ENCODE peak calls at places on chromosome 10, in ten cellular contexts. One of them, this sample, is unnamed.

GRCh38 chr10:30775779-30776591 is 146.4 kb upstream of the LYZL2 start:
- DNase-seq in GM10248: no peak
- DNase-seq in HCT116: no peak
- DNase-seq in H9: no peak
- DNase-seq in fibroblast of mammary gland: peak; percentile 89
- DNase-seq in WTC11: no peak
- DNase-seq in HepG2: no peak
- DNase-seq in left lung: no peak
- DNase-seq in neural progenitor cell: no peak
- DNase-seq in epithelial cell of esophagus: no peak
- DNase-seq in this sample: no peak

GRCh38 chr10:68155615-68156205 is 46.4 kb downstream of the MYPN start:
- DNase-seq in GM10248: no peak
- DNase-seq in fibroblast of mammary gland: peak; percentile 62
- DNase-seq in HepG2: no peak
- DNase-seq in left lung: no peak
- DNase-seq in neural progenitor cell: no peak
- DNase-seq in epithelial cell of esophagus: no peak
- DNase-seq in H9: no peak
- DNase-seq in WTC11: no peak
- DNase-seq in HCT116: no peak
- DNase-seq in this sample: no peak

GRCh38 chr10:117666131-117666530 is 123.6 kb downstream of the EMX2 start:
- DNase-seq in neural progenitor cell: no peak
- DNase-seq in HepG2: no peak
- DNase-seq in fibroblast of mammary gland: peak; percentile 59
- DNase-seq in HCT116: no peak
- DNase-seq in GM10248: no peak
- DNase-seq in left lung: no peak
- DNase-seq in WTC11: no peak
- DNase-seq in epithelial cell of esophagus: no peak
- DNase-seq in H9: no peak
- DNase-seq in this sample: no peak

GRCh38 chr10:86666538-86666937 is 1.8 kb upstream of the LDB3 start:
- DNase-seq in WTC11: no peak
- DNase-seq in neural progenitor cell: no peak
- DNase-seq in H9: no peak
- DNase-seq in fibroblast of mammary gland: no peak
- DNase-seq in HepG2: no peak
- DNase-seq in HCT116: no peak
- DNase-seq in GM10248: no peak
- DNase-seq in epithelial cell of esophagus: no peak
- DNase-seq in left lung: peak; percentile 34
- DNase-seq in this sample: no peak

GRCh38 chr10:84196083-84196482 is 1.7 kb downstream of the CDHR1 start:
- DNase-seq in H9: no peak
- DNase-seq in WTC11: no peak
- DNase-seq in epithelial cell of esophagus: no peak
- DNase-seq in neural progenitor cell: no peak
- DNase-seq in HepG2: peak; percentile 3
- DNase-seq in fibroblast of mammary gland: no peak
- DNase-seq in left lung: no peak
- DNase-seq in HCT116: no peak
- DNase-seq in GM10248: no peak
- DNase-seq in this sample: no peak

GRCh38 chr10:124224331-124225028 is 131.1 kb upstream of the CHST15 start:
- DNase-seq in epithelial cell of esophagus: no peak
- DNase-seq in WTC11: no peak
- DNase-seq in left lung: no peak
- DNase-seq in GM10248: no peak
- DNase-seq in HCT116: no peak
- DNase-seq in fibroblast of mammary gland: no peak
- DNase-seq in H9: no peak
- DNase-seq in neural progenitor cell: no peak
- DNase-seq in HepG2: no peak
- DNase-seq in this sample: no peak

GRCh38 chr10:101047961-101048892 is 13.6 kb upstream of the KAZALD1 start:
- DNase-seq in H9: peak; percentile 77
- DNase-seq in epithelial cell of esophagus: peak; percentile 45
- DNase-seq in GM10248: no peak
- DNase-seq in HepG2: no peak
- DNase-seq in HCT116: no peak
- DNase-seq in left lung: no peak
- DNase-seq in WTC11: peak; percentile 76
- DNase-seq in neural progenitor cell: peak; percentile 57
- DNase-seq in fibroblast of mammary gland: no peak
- DNase-seq in this sample: no peak

GRCh38 chr10:124278356-124278755 is 140.4 kb downstream of the OAT start:
- DNase-seq in left lung: peak; percentile 16
- DNase-seq in GM10248: no peak
- DNase-seq in HCT116: no peak
- DNase-seq in HepG2: no peak
- DNase-seq in neural progenitor cell: no peak
- DNase-seq in H9: no peak
- DNase-seq in fibroblast of mammary gland: no peak
- DNase-seq in WTC11: no peak
- DNase-seq in epithelial cell of esophagus: no peak
- DNase-seq in this sample: no peak

GRCh38 chr10:64041185-64041988 is 520.2 kb downstream of the REEP3 start:
- DNase-seq in left lung: peak; percentile 84
- DNase-seq in epithelial cell of esophagus: peak; percentile 83
- DNase-seq in HepG2: peak; percentile 65
- DNase-seq in neural progenitor cell: peak; percentile 77
- DNase-seq in HCT116: peak; percentile 68
- DNase-seq in fibroblast of mammary gland: peak; percentile 67
- DNase-seq in WTC11: peak; percentile 85
- DNase-seq in H9: peak; percentile 89
- DNase-seq in GM10248: peak; percentile 76
- DNase-seq in this sample: peak; percentile 67

GRCh38 chr10:117454502-117454901 is 79.3 kb upstream of the PDZD8 start:
- DNase-seq in HCT116: no peak
- DNase-seq in left lung: no peak
- DNase-seq in neural progenitor cell: no peak
- DNase-seq in H9: no peak
- DNase-seq in fibroblast of mammary gland: peak; percentile 66
- DNase-seq in HepG2: no peak
- DNase-seq in GM10248: no peak
- DNase-seq in epithelial cell of esophagus: peak; percentile 45
- DNase-seq in WTC11: no peak
- DNase-seq in this sample: no peak

GRCh38 chr10:110682348-110682747 is 38.2 kb downstream of the RBM20 start:
- DNase-seq in fibroblast of mammary gland: no peak
- DNase-seq in GM10248: no peak
- DNase-seq in HCT116: no peak
- DNase-seq in H9: no peak
- DNase-seq in HepG2: no peak
- DNase-seq in WTC11: no peak
- DNase-seq in epithelial cell of esophagus: no peak
- DNase-seq in left lung: no peak
- DNase-seq in neural progenitor cell: no peak
- DNase-seq in this sample: no peak

GRCh38 chr10:24884316-24884715 is 68.1 kb downstream of the PRTFDC1 start:
- DNase-seq in left lung: no peak
- DNase-seq in WTC11: no peak
- DNase-seq in H9: no peak
- DNase-seq in HepG2: no peak
- DNase-seq in GM10248: no peak
- DNase-seq in epithelial cell of esophagus: no peak
- DNase-seq in neural progenitor cell: no peak
- DNase-seq in HCT116: no peak
- DNase-seq in fibroblast of mammary gland: no peak
- DNase-seq in this sample: no peak

GRCh38 chr10:43861966-43862751 is 213.5 kb upstream of the ZNF32 start:
- DNase-seq in HCT116: no peak
- DNase-seq in GM10248: no peak
- DNase-seq in fibroblast of mammary gland: peak; percentile 100
- DNase-seq in neural progenitor cell: no peak
- DNase-seq in left lung: no peak
- DNase-seq in H9: no peak
- DNase-seq in HepG2: peak; percentile 31
- DNase-seq in WTC11: no peak
- DNase-seq in epithelial cell of esophagus: no peak
- DNase-seq in this sample: no peak

GRCh38 chr10:44388641-44389040 is 3.7 kb upstream of the CXCL12 start:
- DNase-seq in H9: no peak
- DNase-seq in epithelial cell of esophagus: no peak
- DNase-seq in HepG2: no peak
- DNase-seq in HCT116: no peak
- DNase-seq in fibroblast of mammary gland: no peak
- DNase-seq in GM10248: no peak
- DNase-seq in WTC11: no peak
- DNase-seq in left lung: no peak
- DNase-seq in neural progenitor cell: no peak
- DNase-seq in this sample: no peak

GRCh38 chr10:14039968-14040668 is 290.6 kb downstream of the FRMD4A start:
- DNase-seq in HCT116: no peak
- DNase-seq in neural progenitor cell: no peak
- DNase-seq in WTC11: no peak
- DNase-seq in left lung: no peak
- DNase-seq in H9: no peak
- DNase-seq in HepG2: no peak
- DNase-seq in fibroblast of mammary gland: peak; percentile 42
- DNase-seq in epithelial cell of esophagus: no peak
- DNase-seq in GM10248: no peak
- DNase-seq in this sample: no peak

GRCh38 chr10:8137272-8137680 is 82.8 kb downstream of the GATA3 start:
- DNase-seq in HepG2: no peak
- DNase-seq in WTC11: no peak
- DNase-seq in GM10248: no peak
- DNase-seq in H9: no peak
- DNase-seq in left lung: no peak
- DNase-seq in neural progenitor cell: no peak
- DNase-seq in fibroblast of mammary gland: no peak
- DNase-seq in epithelial cell of esophagus: no peak
- DNase-seq in HCT116: no peak
- DNase-seq in this sample: no peak

GRCh38 chr10:100733319-100733718 is 12.1 kb upstream of the PAX2 start:
- DNase-seq in neural progenitor cell: no peak
- DNase-seq in HCT116: no peak
- DNase-seq in epithelial cell of esophagus: no peak
- DNase-seq in GM10248: no peak
- DNase-seq in fibroblast of mammary gland: no peak
- DNase-seq in WTC11: no peak
- DNase-seq in left lung: no peak
- DNase-seq in HepG2: no peak
- DNase-seq in H9: no peak
- DNase-seq in this sample: no peak

GRCh38 chr10:60572511-60573194 is 183.0 kb upstream of the ANK3 start:
- DNase-seq in H9: peak; percentile 57
- DNase-seq in epithelial cell of esophagus: peak; percentile 60
- DNase-seq in GM10248: no peak
- DNase-seq in fibroblast of mammary gland: peak; percentile 41
- DNase-seq in WTC11: peak; percentile 38
- DNase-seq in HepG2: peak; percentile 12
- DNase-seq in neural progenitor cell: peak; percentile 62
- DNase-seq in HCT116: no peak
- DNase-seq in left lung: peak; percentile 42
- DNase-seq in this sample: no peak

DNA sequence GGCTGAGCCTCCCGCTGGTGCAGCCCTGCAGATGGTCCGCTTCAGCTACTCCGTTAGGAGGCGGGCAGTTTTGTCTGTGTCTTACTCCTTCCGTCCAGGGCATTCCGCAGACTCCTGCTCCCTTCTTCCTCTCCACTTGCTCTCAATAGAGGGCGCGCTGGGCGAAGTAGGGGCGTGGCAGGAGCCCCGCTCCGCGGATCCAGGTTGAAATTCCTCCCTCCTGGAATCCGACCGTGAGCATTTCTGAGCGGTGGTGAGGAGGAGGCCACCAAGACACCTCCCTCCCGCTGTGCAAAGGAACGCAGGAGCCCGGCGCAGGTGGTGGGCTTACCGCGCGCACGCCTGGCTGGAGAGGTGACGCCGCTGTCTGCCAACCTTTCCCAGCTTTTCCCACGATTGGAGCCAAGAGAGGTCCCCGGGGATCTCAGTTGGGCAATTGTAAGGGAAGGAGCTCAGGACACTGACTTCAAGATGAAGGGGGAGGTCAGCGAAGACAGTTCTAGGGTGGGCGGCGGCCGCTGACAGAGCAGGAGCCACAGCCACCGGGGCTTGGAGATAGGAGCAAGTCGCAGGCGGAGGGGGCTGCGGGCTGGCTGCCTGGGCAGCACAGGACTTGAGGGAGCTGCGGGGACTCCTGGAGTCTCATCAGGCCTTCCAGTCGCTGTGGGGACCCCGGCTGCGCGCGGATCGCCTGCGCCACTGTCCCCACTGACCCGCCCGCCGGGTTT is 1011.3 kb downstream of the XPNPEP1 start:
- DNase-seq in GM10248: peak; percentile 26
- DNase-seq in fibroblast of mammary gland: peak; percentile 65
- DNase-seq in WTC11: peak; percentile 95
- DNase-seq in epithelial cell of esophagus: peak; percentile 50
- DNase-seq in left lung: peak; percentile 76
- DNase-seq in HepG2: peak; percentile 3
- DNase-seq in neural progenitor cell: peak; percentile 93
- DNase-seq in HCT116: no peak
- DNase-seq in H9: peak; percentile 95
- DNase-seq in this sample: no peak
- TF ChIP-seq CTCF in GM10248: peak; percentile 63
- TF ChIP-seq CTCF in fibroblast of mammary gland: peak; percentile 58
- TF ChIP-seq CTCF in WTC11: peak; percentile 26
- TF ChIP-seq CTCF in epithelial cell of esophagus: peak; percentile 49
- TF ChIP-seq CTCF in left lung: no peak
- TF ChIP-seq CTCF in HepG2: peak; percentile 57
- TF ChIP-seq CTCF in neural progenitor cell: peak; percentile 78
- TF ChIP-seq CTCF in HCT116: no peak
- TF ChIP-seq CTCF in H9: peak; percentile 72
- TF ChIP-seq CTCF in this sample: peak; percentile 7

GRCh38 chr10:49118450-49118849 is 3.1 kb upstream of the VSTM4 start:
- DNase-seq in left lung: no peak
- DNase-seq in epithelial cell of esophagus: no peak
- DNase-seq in fibroblast of mammary gland: no peak
- DNase-seq in neural progenitor cell: peak; percentile 53
- DNase-seq in WTC11: no peak
- DNase-seq in HepG2: no peak
- DNase-seq in GM10248: no peak
- DNase-seq in H9: no peak
- DNase-seq in HCT116: no peak
- DNase-seq in this sample: no peak
- TF ChIP-seq CTCF in left lung: no peak
- TF ChIP-seq CTCF in epithelial cell of esophagus: no peak
- TF ChIP-seq CTCF in fibroblast of mammary gland: no peak
- TF ChIP-seq CTCF in neural progenitor cell: no peak
- TF ChIP-seq CTCF in WTC11: no peak
- TF ChIP-seq CTCF in HepG2: no peak
- TF ChIP-seq CTCF in GM10248: no peak
- TF ChIP-seq CTCF in H9: no peak
- TF ChIP-seq CTCF in HCT116: no peak
- TF ChIP-seq CTCF in this sample: no peak

GRCh38 chr10:62259998-62260397 is 8.6 kb downstream of the RTKN2 start:
- DNase-seq in GM10248: no peak
- DNase-seq in WTC11: no peak
- DNase-seq in HCT116: no peak
- DNase-seq in HepG2: no peak
- DNase-seq in fibroblast of mammary gland: no peak
- DNase-seq in H9: no peak
- DNase-seq in epithelial cell of esophagus: no peak
- DNase-seq in left lung: no peak
- DNase-seq in neural progenitor cell: no peak
- DNase-seq in this sample: no peak
- TF ChIP-seq CTCF in GM10248: no peak
- TF ChIP-seq CTCF in WTC11: no peak
- TF ChIP-seq CTCF in HCT116: no peak
- TF ChIP-seq CTCF in HepG2: no peak
- TF ChIP-seq CTCF in fibroblast of mammary gland: no peak
- TF ChIP-seq CTCF in H9: no peak
- TF ChIP-seq CTCF in epithelial cell of esophagus: no peak
- TF ChIP-seq CTCF in left lung: no peak
- TF ChIP-seq CTCF in neural progenitor cell: no peak
- TF ChIP-seq CTCF in this sample: no peak

GRCh38 chr10:132297521-132297920 is 10.2 kb downstream of the STK32C start:
- DNase-seq in neural progenitor cell: peak; percentile 42
- DNase-seq in H9: peak; percentile 41
- DNase-seq in fibroblast of mammary gland: no peak
- DNase-seq in WTC11: peak; percentile 53
- DNase-seq in left lung: peak; percentile 46
- DNase-seq in GM10248: no peak
- DNase-seq in HCT116: no peak
- DNase-seq in epithelial cell of esophagus: no peak
- DNase-seq in HepG2: no peak
- DNase-seq in this sample: no peak
- TF ChIP-seq CTCF in neural progenitor cell: peak; percentile 43
- TF ChIP-seq CTCF in H9: peak; percentile 55
- TF ChIP-seq CTCF in fibroblast of mammary gland: no peak
- TF ChIP-seq CTCF in WTC11: no peak
- TF ChIP-seq CTCF in left lung: no peak
- TF ChIP-seq CTCF in GM10248: no peak
- TF ChIP-seq CTCF in HCT116: no peak
- TF ChIP-seq CTCF in epithelial cell of esophagus: no peak
- TF ChIP-seq CTCF in HepG2: no peak
- TF ChIP-seq CTCF in this sample: no peak

This sample was measured in GM06990.